ENCODE peak calls at places on chromosome 13, in six cellular contexts. E is iPS DF 19.7, Q is astrocyte of the spinal cord, R is fibroblast of mammary gland, T is K562, L is glutamatergic neuron. V is an unnamed sample.

GRCh38 chr13:98083507-98083906 is 59.4 kb upstream of the FARP1 start:
- DNase-seq in R (peak), L (no peak), T (no peak), E (no peak), Q (peak), V (no peak)

GRCh38 chr13:59494560-59494970 is 669.2 kb downstream of the DIAPH3 start:
- DNase-seq in E (no peak), L (no peak), Q (peak), T (peak), R (peak), V (no peak)

GRCh38 chr13:52034616-52035226 is 10.2 kb downstream of the UTP14C start:
- DNase-seq in R (no peak), E (no peak), Q (no peak), T (no peak), L (no peak), V (no peak)

GRCh38 chr13:30862707-30863106 is 43.4 kb upstream of the MEDAG start:
- DNase-seq in T (no peak), E (no peak), Q (peak), R (no peak), L (no peak), V (peak)

GRCh38 chr13:74115138-74115537 is 19.1 kb downstream of the KLF12 start:
- DNase-seq in R (peak), T (no peak), L (no peak), E (no peak), Q (peak), V (no peak)

GRCh38 chr13:111216166-111216960 is 101.3 kb downstream of the ARHGEF7 start:
- DNase-seq in Q (peak), E (no peak), T (peak), R (peak), L (peak), V (peak)

GRCh38 chr13:102327119-102327617 is 74.7 kb downstream of the FGF14 start:
- DNase-seq in T (no peak), L (no peak), E (no peak), Q (no peak), R (no peak), V (no peak)

GRCh38 chr13:45299194-45299593 is 41.8 kb downstream of the TPT1 start:
- DNase-seq in E (no peak), R (peak), Q (peak), L (no peak), T (peak), V (no peak)

GRCh38 chr13:60583911-60584753 is 187.1 kb downstream of the TDRD3 start:
- DNase-seq in E (peak), Q (peak), L (no peak), R (peak), T (peak), V (no peak)

GRCh38 chr13:47147784-47148062 is 250.9 kb upstream of the HTR2A start:
- DNase-seq in L (no peak), T (no peak), R (no peak), E (no peak), Q (no peak), V (no peak)

GRCh38 chr13:44088911-44089851 is 209.5 kb downstream of the LACC1 start:
- DNase-seq in L (no peak), T (no peak), R (no peak), Q (no peak), E (no peak), V (no peak)

GRCh38 chr13:27712421-27712820 is 79.9 kb upstream of the GSX1 start:
- DNase-seq in E (no peak), R (peak), T (no peak), L (no peak), Q (no peak), V (no peak)

GRCh38 chr13:60690607-60691006 is 293.6 kb downstream of the TDRD3 start:
- DNase-seq in Q (no peak), T (no peak), R (no peak), L (no peak), E (no peak), V (no peak)